ENCODE peak calls at places on chromosomes 7 and 10, in eight cellular contexts. One of them, this sample, is unnamed.

GRCh38 chr7:82677493-82677892 is 233.9 kb upstream of the CACNA2D1 start:
- DNase-seq in C1 segment of cervical spinal cord: no peak
- DNase-seq in fibroblast of gingiva: no peak
- DNase-seq in PC-3: no peak
- DNase-seq in left ventricle myocardium inferior: no peak
- DNase-seq in NCI-H460: no peak
- DNase-seq in NCI-H2107: no peak
- DNase-seq in HFF-Myc: no peak
- DNase-seq in this sample: no peak

GRCh38 chr7:137592232-137592896 is 248.8 kb upstream of the PTN start:
- DNase-seq in NCI-H460: peak; percentile 80
- DNase-seq in C1 segment of cervical spinal cord: peak; percentile 20
- DNase-seq in fibroblast of gingiva: peak; percentile 72
- DNase-seq in NCI-H2107: peak; percentile 47
- DNase-seq in PC-3: peak; percentile 85
- DNase-seq in HFF-Myc: peak; percentile 66
- DNase-seq in left ventricle myocardium inferior: peak; percentile 36
- DNase-seq in this sample: no peak

GRCh38 chr10:46040004-46040403 is 6.1 kb downstream of the MSMB start:
- DNase-seq in PC-3: peak; percentile 57
- DNase-seq in fibroblast of gingiva: no peak
- DNase-seq in NCI-H2107: no peak
- DNase-seq in C1 segment of cervical spinal cord: no peak
- DNase-seq in left ventricle myocardium inferior: no peak
- DNase-seq in NCI-H460: no peak
- DNase-seq in HFF-Myc: no peak
- DNase-seq in this sample: no peak

GRCh38 chr7:113134025-113134424 is 15.7 kb upstream of the SMIM30 start:
- DNase-seq in HFF-Myc: no peak
- DNase-seq in fibroblast of gingiva: no peak
- DNase-seq in PC-3: no peak
- DNase-seq in C1 segment of cervical spinal cord: no peak
- DNase-seq in left ventricle myocardium inferior: no peak
- DNase-seq in NCI-H2107: no peak
- DNase-seq in NCI-H460: no peak
- DNase-seq in this sample: no peak

GRCh38 chr10:35607475-35608316 is 2.6 kb downstream of the GJD4 start:
- DNase-seq in NCI-H460: no peak
- DNase-seq in PC-3: peak; percentile 61
- DNase-seq in C1 segment of cervical spinal cord: no peak
- DNase-seq in NCI-H2107: no peak
- DNase-seq in fibroblast of gingiva: no peak
- DNase-seq in HFF-Myc: no peak
- DNase-seq in left ventricle myocardium inferior: no peak
- DNase-seq in this sample: no peak

GRCh38 chr7:90349305-90349704 is 2.8 kb downstream of the GTPBP10 start:
- DNase-seq in PC-3: no peak
- DNase-seq in C1 segment of cervical spinal cord: no peak
- DNase-seq in HFF-Myc: no peak
- DNase-seq in fibroblast of gingiva: no peak
- DNase-seq in left ventricle myocardium inferior: no peak
- DNase-seq in NCI-H460: no peak
- DNase-seq in NCI-H2107: no peak
- DNase-seq in this sample: no peak

GRCh38 chr7:123271856-123272255 is 72.1 kb upstream of the SLC13A1 start:
- DNase-seq in PC-3: no peak
- DNase-seq in HFF-Myc: no peak
- DNase-seq in fibroblast of gingiva: no peak
- DNase-seq in NCI-H2107: no peak
- DNase-seq in C1 segment of cervical spinal cord: no peak
- DNase-seq in NCI-H460: peak; percentile 48
- DNase-seq in left ventricle myocardium inferior: no peak
- DNase-seq in this sample: no peak

GRCh38 chr7:70259497-70259896 is 661.2 kb downstream of the AUTS2 start:
- DNase-seq in fibroblast of gingiva: peak; percentile 4
- DNase-seq in C1 segment of cervical spinal cord: peak; percentile 5
- DNase-seq in PC-3: no peak
- DNase-seq in NCI-H2107: no peak
- DNase-seq in HFF-Myc: no peak
- DNase-seq in NCI-H460: no peak
- DNase-seq in left ventricle myocardium inferior: peak; percentile 15
- DNase-seq in this sample: no peak

GRCh38 chr7:41869596-41869995 is 166.7 kb upstream of the INHBA start:
- DNase-seq in C1 segment of cervical spinal cord: no peak
- DNase-seq in left ventricle myocardium inferior: no peak
- DNase-seq in PC-3: no peak
- DNase-seq in HFF-Myc: no peak
- DNase-seq in NCI-H460: no peak
- DNase-seq in NCI-H2107: no peak
- DNase-seq in fibroblast of gingiva: peak; percentile 22
- DNase-seq in this sample: no peak

GRCh38 chr7:159030490-159031134 is 114.1 kb downstream of the VIPR2 start:
- DNase-seq in fibroblast of gingiva: no peak
- DNase-seq in PC-3: no peak
- DNase-seq in HFF-Myc: no peak
- DNase-seq in NCI-H2107: peak; percentile 22
- DNase-seq in C1 segment of cervical spinal cord: no peak
- DNase-seq in NCI-H460: no peak
- DNase-seq in left ventricle myocardium inferior: peak; percentile 55
- DNase-seq in this sample: peak; percentile 51

GRCh38 chr7:54841772-54842707 is 83.0 kb upstream of the SEC61G start:
- DNase-seq in fibroblast of gingiva: peak; percentile 88
- DNase-seq in C1 segment of cervical spinal cord: no peak
- DNase-seq in NCI-H2107: no peak
- DNase-seq in left ventricle myocardium inferior: peak; percentile 38
- DNase-seq in NCI-H460: peak; percentile 41
- DNase-seq in HFF-Myc: peak; percentile 37
- DNase-seq in PC-3: peak; percentile 60
- DNase-seq in this sample: no peak

GRCh38 chr7:87999261-87999660 is 65.2 kb downstream of the ADAM22 start:
- DNase-seq in C1 segment of cervical spinal cord: no peak
- DNase-seq in left ventricle myocardium inferior: no peak
- DNase-seq in NCI-H460: no peak
- DNase-seq in NCI-H2107: no peak
- DNase-seq in PC-3: no peak
- DNase-seq in fibroblast of gingiva: no peak
- DNase-seq in HFF-Myc: no peak
- DNase-seq in this sample: no peak

GRCh38 chr10:7354330-7355047 is 56.3 kb downstream of the SFMBT2 start:
- DNase-seq in left ventricle myocardium inferior: no peak
- DNase-seq in C1 segment of cervical spinal cord: no peak
- DNase-seq in HFF-Myc: no peak
- DNase-seq in fibroblast of gingiva: no peak
- DNase-seq in PC-3: peak; percentile 92
- DNase-seq in NCI-H2107: no peak
- DNase-seq in NCI-H460: peak; percentile 36
- DNase-seq in this sample: no peak

GRCh38 chr10:49177391-49178355 is 10.5 kb downstream of the TMEM273 start:
- DNase-seq in fibroblast of gingiva: peak; percentile 52
- DNase-seq in C1 segment of cervical spinal cord: no peak
- DNase-seq in NCI-H460: no peak
- DNase-seq in PC-3: peak; percentile 97
- DNase-seq in left ventricle myocardium inferior: peak; percentile 63
- DNase-seq in HFF-Myc: peak; percentile 52
- DNase-seq in NCI-H2107: no peak
- DNase-seq in this sample: peak; percentile 14

GRCh38 chr7:27739301-27739913 is 555 bp upstream of the TAX1BP1 start:
- DNase-seq in C1 segment of cervical spinal cord: no peak
- DNase-seq in NCI-H460: no peak
- DNase-seq in HFF-Myc: no peak
- DNase-seq in PC-3: peak; percentile 14
- DNase-seq in left ventricle myocardium inferior: peak; percentile 18
- DNase-seq in NCI-H2107: no peak
- DNase-seq in fibroblast of gingiva: no peak
- DNase-seq in this sample: peak; percentile 34

GRCh38 chr10:90813592-90814365 is 44.1 kb downstream of the HTR7 start:
- DNase-seq in PC-3: no peak
- DNase-seq in left ventricle myocardium inferior: no peak
- DNase-seq in NCI-H460: no peak
- DNase-seq in NCI-H2107: no peak
- DNase-seq in HFF-Myc: no peak
- DNase-seq in fibroblast of gingiva: no peak
- DNase-seq in C1 segment of cervical spinal cord: no peak
- DNase-seq in this sample: no peak

GRCh38 chr10:78349165-78349516 is 315.5 kb downstream of the RPS24 start:
- DNase-seq in HFF-Myc: no peak
- DNase-seq in PC-3: no peak
- DNase-seq in left ventricle myocardium inferior: peak; percentile 60
- DNase-seq in NCI-H460: no peak
- DNase-seq in NCI-H2107: no peak
- DNase-seq in C1 segment of cervical spinal cord: no peak
- DNase-seq in fibroblast of gingiva: no peak
- DNase-seq in this sample: no peak

GRCh38 chr10:1109795-1110673 is 53.8 kb downstream of the WDR37 start:
- DNase-seq in NCI-H2107: peak; percentile 3
- DNase-seq in HFF-Myc: peak; percentile 79
- DNase-seq in left ventricle myocardium inferior: peak; percentile 42
- DNase-seq in fibroblast of gingiva: peak; percentile 36
- DNase-seq in NCI-H460: peak; percentile 60
- DNase-seq in C1 segment of cervical spinal cord: no peak
- DNase-seq in PC-3: peak; percentile 76
- DNase-seq in this sample: no peak

GRCh38 chr7:80918909-80919721 is at the start of gene SEMA3C:
- DNase-seq in left ventricle myocardium inferior: peak; percentile 90
- DNase-seq in HFF-Myc: peak; percentile 72
- DNase-seq in NCI-H2107: peak; percentile 74
- DNase-seq in fibroblast of gingiva: peak; percentile 96
- DNase-seq in PC-3: peak; percentile 95
- DNase-seq in NCI-H460: peak; percentile 91
- DNase-seq in C1 segment of cervical spinal cord: peak; percentile 84
- DNase-seq in this sample: peak; percentile 77

GRCh38 chr7:122304604-122304975 is at the start of gene FEZF1:
- DNase-seq in fibroblast of gingiva: no peak
- DNase-seq in left ventricle myocardium inferior: no peak
- DNase-seq in NCI-H2107: no peak
- DNase-seq in HFF-Myc: no peak
- DNase-seq in PC-3: peak; percentile 57
- DNase-seq in NCI-H460: no peak
- DNase-seq in C1 segment of cervical spinal cord: no peak
- DNase-seq in this sample: no peak

This sample was measured in nucleus accumbens.